ENCODE peak calls at places on chromosomes 13 and 19, in six cellular contexts. One of them, this sample, is unnamed.

GRCh38 chr13:110642291-110642981 is 27.1 kb downstream of the NAXD start:
- DNase-seq in hepatic stellate cell: no peak
- DNase-seq in CD8-positive, alpha-beta T cell: no peak
- DNase-seq in activated naive CD4-positive, alpha-beta T cell treated with anti-CD3 and anti-CD28 coated beads for 36 hours: no peak
- DNase-seq in NCI-H446 treated with DMSO at 0.1 percent for 48 hours: no peak
- DNase-seq in IMR-90: no peak
- DNase-seq in this sample: no peak

GRCh38 chr13:50829896-50830295 is 13.6 kb downstream of the DLEU7 start:
- DNase-seq in IMR-90: no peak
- DNase-seq in activated naive CD4-positive, alpha-beta T cell treated with anti-CD3 and anti-CD28 coated beads for 36 hours: no peak
- DNase-seq in CD8-positive, alpha-beta T cell: no peak
- DNase-seq in hepatic stellate cell: no peak
- DNase-seq in NCI-H446 treated with DMSO at 0.1 percent for 48 hours: no peak
- DNase-seq in this sample: no peak

GRCh38 chr13:110346661-110347067 is 39.6 kb downstream of the COL4A2 start:
- DNase-seq in hepatic stellate cell: no peak
- DNase-seq in NCI-H446 treated with DMSO at 0.1 percent for 48 hours: no peak
- DNase-seq in activated naive CD4-positive, alpha-beta T cell treated with anti-CD3 and anti-CD28 coated beads for 36 hours: no peak
- DNase-seq in IMR-90: no peak
- DNase-seq in CD8-positive, alpha-beta T cell: no peak
- DNase-seq in this sample: no peak

GRCh38 chr13:88552966-88553365 is 881.8 kb downstream of the SLITRK5 start:
- DNase-seq in CD8-positive, alpha-beta T cell: no peak
- DNase-seq in hepatic stellate cell: no peak
- DNase-seq in IMR-90: no peak
- DNase-seq in activated naive CD4-positive, alpha-beta T cell treated with anti-CD3 and anti-CD28 coated beads for 36 hours: no peak
- DNase-seq in NCI-H446 treated with DMSO at 0.1 percent for 48 hours: no peak
- DNase-seq in this sample: no peak

GRCh38 chr19:56507446-56508281 is at the start of gene ZNF471:
- DNase-seq in NCI-H446 treated with DMSO at 0.1 percent for 48 hours: no peak
- DNase-seq in CD8-positive, alpha-beta T cell: peak; percentile 79
- DNase-seq in IMR-90: peak; percentile 98
- DNase-seq in hepatic stellate cell: peak; percentile 98
- DNase-seq in activated naive CD4-positive, alpha-beta T cell treated with anti-CD3 and anti-CD28 coated beads for 36 hours: peak; percentile 81
- DNase-seq in this sample: peak; percentile 35

GRCh38 chr13:64688893-64689677 is 2541.1 kb downstream of the PCDH9 start:
- DNase-seq in NCI-H446 treated with DMSO at 0.1 percent for 48 hours: no peak
- DNase-seq in activated naive CD4-positive, alpha-beta T cell treated with anti-CD3 and anti-CD28 coated beads for 36 hours: no peak
- DNase-seq in IMR-90: peak; percentile 81
- DNase-seq in hepatic stellate cell: peak; percentile 1
- DNase-seq in CD8-positive, alpha-beta T cell: no peak
- DNase-seq in this sample: no peak

GRCh38 chr13:112213467-112214245 is 146.7 kb downstream of the SOX1 start:
- DNase-seq in activated naive CD4-positive, alpha-beta T cell treated with anti-CD3 and anti-CD28 coated beads for 36 hours: no peak
- DNase-seq in IMR-90: no peak
- DNase-seq in NCI-H446 treated with DMSO at 0.1 percent for 48 hours: no peak
- DNase-seq in CD8-positive, alpha-beta T cell: no peak
- DNase-seq in hepatic stellate cell: no peak
- DNase-seq in this sample: no peak

GRCh38 chr13:63435668-63436275 is 2020.1 kb upstream of the PCDH20 start:
- DNase-seq in IMR-90: peak; percentile 100
- DNase-seq in NCI-H446 treated with DMSO at 0.1 percent for 48 hours: no peak
- DNase-seq in activated naive CD4-positive, alpha-beta T cell treated with anti-CD3 and anti-CD28 coated beads for 36 hours: no peak
- DNase-seq in hepatic stellate cell: peak; percentile 11
- DNase-seq in CD8-positive, alpha-beta T cell: no peak
- DNase-seq in this sample: no peak

GRCh38 chr13:59120297-59120843 is 1043.4 kb downstream of the DIAPH3 start:
- DNase-seq in NCI-H446 treated with DMSO at 0.1 percent for 48 hours: no peak
- DNase-seq in IMR-90: peak; percentile 60
- DNase-seq in activated naive CD4-positive, alpha-beta T cell treated with anti-CD3 and anti-CD28 coated beads for 36 hours: no peak
- DNase-seq in CD8-positive, alpha-beta T cell: no peak
- DNase-seq in hepatic stellate cell: no peak
- DNase-seq in this sample: no peak

GRCh38 chr19:1076046-1076386 is 9.0 kb downstream of the ARHGAP45 start:
- DNase-seq in hepatic stellate cell: no peak
- DNase-seq in NCI-H446 treated with DMSO at 0.1 percent for 48 hours: no peak
- DNase-seq in activated naive CD4-positive, alpha-beta T cell treated with anti-CD3 and anti-CD28 coated beads for 36 hours: no peak
- DNase-seq in CD8-positive, alpha-beta T cell: no peak
- DNase-seq in IMR-90: no peak
- DNase-seq in this sample: no peak

GRCh38 chr13:100584901-100585300 is 3.7 kb downstream of the GGACT start:
- DNase-seq in NCI-H446 treated with DMSO at 0.1 percent for 48 hours: no peak
- DNase-seq in IMR-90: no peak
- DNase-seq in activated naive CD4-positive, alpha-beta T cell treated with anti-CD3 and anti-CD28 coated beads for 36 hours: peak; percentile 47
- DNase-seq in CD8-positive, alpha-beta T cell: no peak
- DNase-seq in hepatic stellate cell: no peak
- DNase-seq in this sample: no peak

GRCh38 chr13:41019027-41019487 is at the start of gene ELF1:
- DNase-seq in CD8-positive, alpha-beta T cell: peak; percentile 63
- DNase-seq in IMR-90: peak; percentile 52
- DNase-seq in hepatic stellate cell: peak; percentile 18
- DNase-seq in NCI-H446 treated with DMSO at 0.1 percent for 48 hours: no peak
- DNase-seq in activated naive CD4-positive, alpha-beta T cell treated with anti-CD3 and anti-CD28 coated beads for 36 hours: peak; percentile 67
- DNase-seq in this sample: peak; percentile 66

GRCh38 chr13:32261567-32261966 is 53.6 kb downstream of the ZAR1L start:
- DNase-seq in activated naive CD4-positive, alpha-beta T cell treated with anti-CD3 and anti-CD28 coated beads for 36 hours: no peak
- DNase-seq in hepatic stellate cell: peak; percentile 70
- DNase-seq in IMR-90: peak; percentile 92
- DNase-seq in CD8-positive, alpha-beta T cell: no peak
- DNase-seq in NCI-H446 treated with DMSO at 0.1 percent for 48 hours: peak; percentile 91
- DNase-seq in this sample: no peak

GRCh38 chr19:6611441-6611852 is 20.5 kb upstream of the CD70 start:
- DNase-seq in NCI-H446 treated with DMSO at 0.1 percent for 48 hours: no peak
- DNase-seq in hepatic stellate cell: no peak
- DNase-seq in CD8-positive, alpha-beta T cell: no peak
- DNase-seq in IMR-90: no peak
- DNase-seq in activated naive CD4-positive, alpha-beta T cell treated with anti-CD3 and anti-CD28 coated beads for 36 hours: no peak
- DNase-seq in this sample: no peak

This sample was measured in GM20000.